ENCODE peak calls at places on chromosome 7, in seven cellular contexts. One of them, this sample, is unnamed.

GRCh38 chr7:122301858-122302745 is 2.4 kb downstream of the FEZF1 start:
- DNase-seq in IMR-90: no peak
- DNase-seq in GM23248: peak
- DNase-seq in GM12865: no peak
- DNase-seq in heart left ventricle: no peak
- DNase-seq in brain microvascular endothelial cell: no peak
- DNase-seq in osteoblast: peak
- DNase-seq in this sample: peak

GRCh38 chr7:39212881-39213280 is 235.2 kb downstream of the POU6F2 start:
- DNase-seq in osteoblast: no peak
- DNase-seq in heart left ventricle: no peak
- DNase-seq in IMR-90: no peak
- DNase-seq in GM23248: no peak
- DNase-seq in GM12865: no peak
- DNase-seq in brain microvascular endothelial cell: no peak
- DNase-seq in this sample: no peak

GRCh38 chr7:38465946-38466345 is 165.2 kb downstream of the AMPH start:
- DNase-seq in IMR-90: peak
- DNase-seq in osteoblast: no peak
- DNase-seq in brain microvascular endothelial cell: peak
- DNase-seq in heart left ventricle: no peak
- DNase-seq in GM12865: no peak
- DNase-seq in GM23248: peak
- DNase-seq in this sample: peak

GRCh38 chr7:24574365-24574764 is 1.1 kb downstream of the PALS2 start:
- DNase-seq in GM23248: no peak
- DNase-seq in GM12865: no peak
- DNase-seq in IMR-90: peak
- DNase-seq in osteoblast: peak
- DNase-seq in heart left ventricle: no peak
- DNase-seq in brain microvascular endothelial cell: no peak
- DNase-seq in this sample: peak

GRCh38 chr7:131159961-131160361 is 167.7 kb upstream of the MKLN1 start:
- DNase-seq in heart left ventricle: no peak
- DNase-seq in GM23248: peak
- DNase-seq in IMR-90: peak
- DNase-seq in brain microvascular endothelial cell: peak
- DNase-seq in osteoblast: peak
- DNase-seq in GM12865: no peak
- DNase-seq in this sample: peak

GRCh38 chr7:139580435-139580834 is 57.0 kb downstream of the CLEC2L start:
- DNase-seq in osteoblast: no peak
- DNase-seq in GM23248: no peak
- DNase-seq in brain microvascular endothelial cell: no peak
- DNase-seq in IMR-90: no peak
- DNase-seq in heart left ventricle: no peak
- DNase-seq in GM12865: no peak
- DNase-seq in this sample: no peak

GRCh38 chr7:148286150-148286549 is 304.4 kb upstream of the C7orf33 start:
- DNase-seq in GM23248: peak
- DNase-seq in heart left ventricle: no peak
- DNase-seq in brain microvascular endothelial cell: peak
- DNase-seq in osteoblast: peak
- DNase-seq in GM12865: no peak
- DNase-seq in IMR-90: no peak
- DNase-seq in this sample: no peak

GRCh38 chr7:37315752-37316711 is 132.6 kb downstream of the ELMO1 start:
- DNase-seq in osteoblast: no peak
- DNase-seq in GM23248: no peak
- DNase-seq in IMR-90: no peak
- DNase-seq in brain microvascular endothelial cell: no peak
- DNase-seq in heart left ventricle: no peak
- DNase-seq in GM12865: no peak
- DNase-seq in this sample: no peak

GRCh38 chr7:6559896-6560295 is 8.6 kb upstream of the GRID2IP start:
- DNase-seq in GM12865: no peak
- DNase-seq in heart left ventricle: no peak
- DNase-seq in IMR-90: no peak
- DNase-seq in GM23248: no peak
- DNase-seq in brain microvascular endothelial cell: no peak
- DNase-seq in osteoblast: no peak
- DNase-seq in this sample: no peak

GRCh38 chr7:32140540-32140939 is 70.3 kb upstream of the PDE1C start:
- DNase-seq in IMR-90: no peak
- DNase-seq in heart left ventricle: no peak
- DNase-seq in brain microvascular endothelial cell: no peak
- DNase-seq in GM23248: no peak
- DNase-seq in osteoblast: no peak
- DNase-seq in GM12865: no peak
- DNase-seq in this sample: no peak

GRCh38 chr7:3152714-3153113 is 109.0 kb upstream of the CARD11 start:
- DNase-seq in heart left ventricle: no peak
- DNase-seq in GM12865: no peak
- DNase-seq in osteoblast: no peak
- DNase-seq in brain microvascular endothelial cell: no peak
- DNase-seq in IMR-90: no peak
- DNase-seq in GM23248: no peak
- DNase-seq in this sample: no peak

GRCh38 chr7:79217468-79217867 is 236.0 kb downstream of the MAGI2 start:
- DNase-seq in osteoblast: no peak
- DNase-seq in heart left ventricle: no peak
- DNase-seq in GM12865: no peak
- DNase-seq in GM23248: peak
- DNase-seq in IMR-90: peak
- DNase-seq in brain microvascular endothelial cell: no peak
- DNase-seq in this sample: no peak

GRCh38 chr7:142859829-142860228 is 5.0 kb downstream of the EPHB6 start:
- DNase-seq in heart left ventricle: peak
- DNase-seq in osteoblast: peak
- DNase-seq in brain microvascular endothelial cell: peak
- DNase-seq in GM12865: no peak
- DNase-seq in GM23248: peak
- DNase-seq in IMR-90: peak
- DNase-seq in this sample: peak

GRCh38 chr7:87341441-87341840 is 4.0 kb upstream of the CROT start:
- DNase-seq in GM12865: peak
- DNase-seq in GM23248: no peak
- DNase-seq in osteoblast: no peak
- DNase-seq in IMR-90: no peak
- DNase-seq in heart left ventricle: no peak
- DNase-seq in brain microvascular endothelial cell: no peak
- DNase-seq in this sample: no peak

GRCh38 chr7:129798616-129799349 is 154.0 kb downstream of the UBE2H start:
- DNase-seq in osteoblast: peak
- DNase-seq in GM12865: no peak
- DNase-seq in heart left ventricle: no peak
- DNase-seq in IMR-90: no peak
- DNase-seq in GM23248: no peak
- DNase-seq in brain microvascular endothelial cell: no peak
- DNase-seq in this sample: no peak

GRCh38 chr7:18177815-18178660 is 150.4 kb upstream of the PRPS1L1 start:
- DNase-seq in IMR-90: no peak
- DNase-seq in heart left ventricle: no peak
- DNase-seq in brain microvascular endothelial cell: peak
- DNase-seq in GM23248: no peak
- DNase-seq in GM12865: peak
- DNase-seq in osteoblast: no peak
- DNase-seq in this sample: peak

GRCh38 chr7:103573479-103574058 is 127.6 kb upstream of the SLC26A5 start:
- DNase-seq in GM23248: peak
- DNase-seq in osteoblast: no peak
- DNase-seq in heart left ventricle: no peak
- DNase-seq in GM12865: peak
- DNase-seq in IMR-90: peak
- DNase-seq in brain microvascular endothelial cell: no peak
- DNase-seq in this sample: no peak

GRCh38 chr7:64558323-64558705 is 4.6 kb downstream of the ZNF680 start:
- DNase-seq in GM23248: no peak
- DNase-seq in osteoblast: no peak
- DNase-seq in brain microvascular endothelial cell: no peak
- DNase-seq in GM12865: no peak
- DNase-seq in IMR-90: no peak
- DNase-seq in heart left ventricle: no peak
- DNase-seq in this sample: no peak

GRCh38 chr7:64558781-64559180 is 4.1 kb downstream of the ZNF680 start:
- DNase-seq in GM23248: peak
- DNase-seq in osteoblast: no peak
- DNase-seq in GM12865: no peak
- DNase-seq in brain microvascular endothelial cell: no peak
- DNase-seq in IMR-90: no peak
- DNase-seq in heart left ventricle: no peak
- DNase-seq in this sample: no peak

GRCh38 chr7:64557601-64558322 is 5.1 kb downstream of the ZNF680 start:
- DNase-seq in GM23248: no peak
- DNase-seq in brain microvascular endothelial cell: no peak
- DNase-seq in osteoblast: no peak
- DNase-seq in IMR-90: no peak
- DNase-seq in GM12865: no peak
- DNase-seq in heart left ventricle: no peak
- DNase-seq in this sample: no peak

GRCh38 chr7:64562246-64562620 is 638 bp downstream of the ZNF680 start:
- DNase-seq in heart left ventricle: no peak
- DNase-seq in osteoblast: no peak
- DNase-seq in IMR-90: no peak
- DNase-seq in GM12865: no peak
- DNase-seq in GM23248: no peak
- DNase-seq in brain microvascular endothelial cell: no peak
- DNase-seq in this sample: no peak

GRCh38 chr7:64559206-64559605 is 3.7 kb downstream of the ZNF680 start:
- DNase-seq in brain microvascular endothelial cell: peak
- DNase-seq in osteoblast: no peak
- DNase-seq in IMR-90: no peak
- DNase-seq in GM12865: no peak
- DNase-seq in heart left ventricle: no peak
- DNase-seq in GM23248: peak
- DNase-seq in this sample: peak
- H3K4me3 ChIP-seq in brain microvascular endothelial cell: no peak
- H3K4me3 ChIP-seq in osteoblast: peak
- H3K4me3 ChIP-seq in IMR-90: no peak
- H3K4me3 ChIP-seq in GM12865: no peak
- H3K4me3 ChIP-seq in heart left ventricle: peak
- H3K4me3 ChIP-seq in GM23248: peak
- H3K4me3 ChIP-seq in this sample: no peak

DNA sequence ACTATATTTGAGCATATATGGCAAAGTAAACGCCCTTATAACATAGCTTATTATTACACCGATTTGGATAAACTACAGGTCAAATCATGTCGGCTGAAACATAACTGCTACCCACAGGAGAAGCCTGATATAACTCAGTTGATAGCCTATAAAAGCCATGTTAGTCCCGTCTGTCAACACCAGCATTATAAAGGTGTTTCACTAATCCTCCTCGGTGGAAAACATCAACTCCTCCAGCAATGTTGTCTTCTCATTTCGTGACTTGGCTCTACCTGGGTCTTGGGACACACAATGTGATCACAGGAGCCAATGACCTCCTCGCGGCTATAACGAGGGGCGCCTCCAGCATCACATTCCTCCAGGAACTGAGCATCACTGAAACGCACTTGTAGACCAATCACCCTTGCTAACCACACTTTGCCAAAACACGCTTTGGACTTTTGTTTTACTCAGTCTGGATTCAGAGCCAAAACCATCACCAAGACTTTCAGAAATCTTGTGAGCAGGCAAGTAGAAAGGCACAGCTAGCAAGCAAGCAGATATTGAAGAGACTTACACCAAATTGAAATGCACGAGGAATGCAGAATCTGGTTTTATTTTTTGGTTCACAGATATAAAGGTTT is 269.7 kb upstream of the NFE2L3 start:
- DNase-seq in osteoblast: no peak
- DNase-seq in IMR-90: no peak
- DNase-seq in brain microvascular endothelial cell: no peak
- DNase-seq in GM23248: no peak
- DNase-seq in GM12865: no peak
- DNase-seq in heart left ventricle: no peak
- DNase-seq in this sample: no peak
- H3K4me3 ChIP-seq in osteoblast: no peak
- H3K4me3 ChIP-seq in IMR-90: no peak
- H3K4me3 ChIP-seq in brain microvascular endothelial cell: no peak
- H3K4me3 ChIP-seq in GM23248: no peak
- H3K4me3 ChIP-seq in GM12865: no peak
- H3K4me3 ChIP-seq in heart left ventricle: no peak
- H3K4me3 ChIP-seq in this sample: no peak

GRCh38 chr7:28093617-28094232 is 86.9 kb downstream of the JAZF1 start:
- DNase-seq in GM23248: peak
- DNase-seq in osteoblast: no peak
- DNase-seq in brain microvascular endothelial cell: peak
- DNase-seq in heart left ventricle: peak
- DNase-seq in IMR-90: peak
- DNase-seq in GM12865: peak
- DNase-seq in this sample: peak

GRCh38 chr7:28091190-28091589 is 89.4 kb downstream of the JAZF1 start:
- DNase-seq in GM12865: no peak
- DNase-seq in brain microvascular endothelial cell: no peak
- DNase-seq in IMR-90: no peak
- DNase-seq in osteoblast: no peak
- DNase-seq in heart left ventricle: no peak
- DNase-seq in GM23248: no peak
- DNase-seq in this sample: no peak

DNA sequence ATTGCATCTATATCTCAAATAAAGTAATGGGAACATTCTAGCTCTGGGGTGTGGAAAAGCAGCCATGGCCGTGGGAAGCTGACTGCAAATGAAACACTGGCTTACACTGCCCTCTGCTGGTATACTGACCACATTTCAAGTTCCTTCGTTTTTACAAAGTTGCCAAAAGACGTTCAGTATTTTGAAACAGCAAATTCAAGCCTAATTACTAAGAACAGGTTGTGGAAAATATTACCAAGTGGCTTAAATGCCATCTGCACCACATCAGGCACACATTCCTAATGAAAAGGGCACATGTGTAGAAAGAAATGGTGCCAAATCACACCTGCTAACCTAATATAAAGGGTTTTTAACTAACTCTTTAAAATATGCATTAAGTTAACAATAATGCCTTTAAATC is 83.9 kb downstream of the JAZF1 start:
- DNase-seq in heart left ventricle: peak
- DNase-seq in osteoblast: peak
- DNase-seq in IMR-90: peak
- DNase-seq in GM12865: peak
- DNase-seq in GM23248: peak
- DNase-seq in brain microvascular endothelial cell: peak
- DNase-seq in this sample: peak
- H3K4me3 ChIP-seq in heart left ventricle: no peak
- H3K4me3 ChIP-seq in osteoblast: no peak
- H3K4me3 ChIP-seq in IMR-90: no peak
- H3K4me3 ChIP-seq in GM12865: no peak
- H3K4me3 ChIP-seq in GM23248: no peak
- H3K4me3 ChIP-seq in brain microvascular endothelial cell: no peak
- H3K4me3 ChIP-seq in this sample: no peak

DNA sequence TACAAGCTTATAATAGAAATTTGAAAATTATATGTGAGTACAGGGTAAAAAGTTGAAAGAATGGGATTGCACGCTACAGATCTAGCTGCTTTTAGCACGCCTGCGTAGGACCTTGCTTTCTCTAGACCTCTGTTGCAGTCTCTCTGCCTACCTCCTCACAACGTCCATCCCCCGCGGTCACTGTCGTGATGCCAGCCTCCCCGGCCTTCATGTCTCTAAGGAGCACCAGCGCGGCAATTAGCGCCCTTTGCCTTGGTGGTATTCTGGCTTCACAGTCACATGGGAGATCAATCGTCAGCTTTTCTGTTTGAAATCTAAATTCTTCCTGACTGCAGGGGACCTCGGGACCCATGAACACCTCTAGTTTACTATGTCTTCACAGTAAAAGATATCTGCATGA is 131.3 kb downstream of the EGFR start:
- DNase-seq in heart left ventricle: no peak
- DNase-seq in IMR-90: no peak
- DNase-seq in GM23248: no peak
- DNase-seq in osteoblast: no peak
- DNase-seq in GM12865: no peak
- DNase-seq in brain microvascular endothelial cell: no peak
- DNase-seq in this sample: no peak
- H3K4me3 ChIP-seq in heart left ventricle: no peak
- H3K4me3 ChIP-seq in IMR-90: no peak
- H3K4me3 ChIP-seq in GM23248: no peak
- H3K4me3 ChIP-seq in osteoblast: no peak
- H3K4me3 ChIP-seq in GM12865: no peak
- H3K4me3 ChIP-seq in brain microvascular endothelial cell: no peak
- H3K4me3 ChIP-seq in this sample: no peak

This sample was measured in MG63.